ENCODE peak calls at places on chromosomes 2 and 18, in seven cellular contexts. T is body of pancreas; L is HCT116; Z is choroid plexus epithelial cell; O is CD4-positive, alpha-beta T cell; C is colonic mucosa; U is fibroblast of villous mesenchyme. X is an unnamed sample.

GRCh38 chr2:63347361-63347760 is 240.9 kb downstream of the WDPCP start:
- DNase-seq in T (no peak), L (no peak), Z (no peak), O (no peak), C (no peak), U (no peak), X (no peak)

GRCh38 chr2:118291481-118291880 is 203.2 kb downstream of the INSIG2 start:
- DNase-seq in T (no peak), L (no peak), Z (no peak), O (no peak), C (no peak), U (no peak), X (no peak)

GRCh38 chr18:39841133-39842041 is 2113.6 kb upstream of the PIK3C3 start:
- DNase-seq in T (peak), L (peak), Z (peak), O (no peak), C (peak), U (peak), X (peak)

GRCh38 chr2:46175409-46175808 is 121.8 kb upstream of the EPAS1 start:
- DNase-seq in T (no peak), L (no peak), Z (peak), O (no peak), C (no peak), U (peak), X (no peak)

GRCh38 chr2:197170137-197170682 is 140.4 kb downstream of the ANKRD44 start:
- DNase-seq in T (no peak), L (no peak), Z (no peak), O (no peak), C (no peak), U (no peak), X (no peak)

GRCh38 chr2:180040146-180040925 is 33.2 kb upstream of the CWC22 start:
- DNase-seq in T (no peak), L (no peak), Z (peak), O (no peak), C (no peak), U (peak), X (no peak)

GRCh38 chr2:170836027-170836426 is 19.3 kb downstream of the GAD1 start:
- DNase-seq in T (no peak), L (no peak), Z (no peak), O (no peak), C (no peak), U (no peak), X (no peak)

GRCh38 chr18:79982736-79983135 is 5.6 kb downstream of the TXNL4A start:
- DNase-seq in T (no peak), L (no peak), Z (peak), O (no peak), C (no peak), U (no peak), X (no peak)

GRCh38 chr2:126803422-126803775 is 95.3 kb upstream of the TEX51 start:
- DNase-seq in T (no peak), L (no peak), Z (no peak), O (no peak), C (no peak), U (no peak), X (no peak)

GRCh38 chr2:20450201-20451108 is 3.6 kb downstream of the RHOB start:
- DNase-seq in T (peak), L (no peak), Z (peak), O (no peak), C (peak), U (peak), X (peak)

GRCh38 chr2:200252661-200253067 is 53.8 kb upstream of the SPATS2L start:
- DNase-seq in T (peak), L (no peak), Z (peak), O (no peak), C (no peak), U (peak), X (no peak)

GRCh38 chr2:45244928-45245327 is 235.7 kb upstream of the SIX2 start:
- DNase-seq in T (no peak), L (no peak), Z (peak), O (no peak), C (no peak), U (no peak), X (no peak)

GRCh38 chr18:58991127-58991798 is 126.6 kb downstream of the ZNF532 start:
- DNase-seq in T (no peak), L (no peak), Z (no peak), O (no peak), C (no peak), U (peak), X (no peak)

GRCh38 chr2:225788571-225788970 is 389.1 kb downstream of the NYAP2 start:
- DNase-seq in T (no peak), L (no peak), Z (no peak), O (no peak), C (no peak), U (peak), X (no peak)

GRCh38 chr18:79943608-79944125 is 7.8 kb downstream of the SLC66A2 start:
- DNase-seq in T (no peak), L (no peak), Z (no peak), O (no peak), C (peak), U (no peak), X (no peak)

GRCh38 chr2:61359058-61359457 is 111.8 kb downstream of the USP34 start:
- DNase-seq in T (no peak), L (no peak), Z (no peak), O (no peak), C (no peak), U (no peak), X (no peak)

GRCh38 chr2:50614056-50614455 is 417.9 kb downstream of the NRXN1 start:
- DNase-seq in T (no peak), L (no peak), Z (peak), O (no peak), C (no peak), U (no peak), X (no peak)

GRCh38 chr2:28951910-28952805 is 28.9 kb upstream of the TOGARAM2 start:
- DNase-seq in T (no peak), L (no peak), Z (peak), O (no peak), C (no peak), U (peak), X (no peak)

GRCh38 chr2:209470466-209470865 is 46.6 kb downstream of the MAP2 start:
- DNase-seq in T (no peak), L (no peak), Z (no peak), O (no peak), C (no peak), U (no peak), X (no peak)

GRCh38 chr2:27255660-27256059 is 7.2 kb downstream of the SLC30A3 start:
- DNase-seq in T (no peak), L (no peak), Z (peak), O (no peak), C (no peak), U (no peak), X (no peak)

GRCh38 chr2:47519604-47520301 is 116.8 kb downstream of the MSH2 start:
- DNase-seq in T (no peak), L (no peak), Z (no peak), O (no peak), C (no peak), U (no peak), X (no peak)

GRCh38 chr2:82340578-82341053 is 2036.1 kb upstream of the LRRTM1 start:
- DNase-seq in T (no peak), L (no peak), Z (peak), O (no peak), C (no peak), U (no peak), X (no peak)

GRCh38 chr2:69583434-69583833 is 60.1 kb downstream of the AAK1 start:
- DNase-seq in T (no peak), L (no peak), Z (no peak), O (no peak), C (no peak), U (no peak), X (no peak)

GRCh38 chr18:48065601-48065995 is 135.1 kb upstream of the SMAD2 start:
- DNase-seq in T (no peak), L (no peak), Z (no peak), O (no peak), C (no peak), U (no peak), X (no peak)

DNA sequence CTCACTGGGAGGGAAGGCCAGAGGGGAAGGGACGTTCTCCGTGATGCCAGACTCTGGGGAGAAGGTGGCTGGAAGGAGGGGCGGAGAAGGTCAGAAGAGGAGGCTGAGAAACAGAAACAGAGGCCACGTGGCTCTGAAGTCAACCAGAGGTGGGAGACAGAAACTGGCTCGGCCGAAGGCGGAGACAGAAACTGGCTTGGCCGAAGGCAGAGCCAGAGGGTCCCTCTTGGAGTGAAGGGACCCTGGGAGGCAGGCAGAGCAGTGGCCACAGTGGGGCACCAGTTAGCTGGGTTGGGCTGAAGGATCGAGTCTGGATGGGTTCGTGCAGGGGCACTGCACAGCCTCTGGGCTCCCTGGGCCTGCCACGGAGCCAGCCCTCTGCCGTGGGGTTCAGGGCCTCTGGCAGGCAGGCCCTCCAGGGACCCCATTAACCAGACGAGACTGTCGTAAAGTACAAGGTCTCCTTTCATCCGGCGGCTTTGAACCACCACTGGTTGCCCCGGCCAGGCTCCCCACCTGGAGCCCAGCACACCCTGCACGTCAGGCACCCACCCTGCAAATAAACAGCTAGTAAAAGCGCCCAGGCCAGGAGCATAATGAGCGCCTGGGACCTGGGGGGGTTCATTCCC is 218.8 kb downstream of the DYSF start:
- DNase-seq in T (peak), L (no peak), Z (no peak), O (no peak), C (peak), U (no peak), X (no peak)
- TF ChIP-seq CTCF in T (no peak), L (no peak), Z (peak), O (no peak), C (no peak), U (peak), X (no peak)

GRCh38 chr2:241274127-241274526 is 41.3 kb downstream of the HDLBP start:
- DNase-seq in T (peak), L (no peak), Z (no peak), O (no peak), C (no peak), U (no peak), X (no peak)

GRCh38 chr2:241272722-241273551 is 42.5 kb downstream of the HDLBP start:
- DNase-seq in T (peak), L (no peak), Z (peak), O (peak), C (peak), U (peak), X (peak)

GRCh38 chr2:241271641-241272297 is 43.7 kb downstream of the HDLBP start:
- DNase-seq in T (peak), L (peak), Z (peak), O (peak), C (peak), U (peak), X (peak)

GRCh38 chr2:241272298-241272721 is 43.2 kb downstream of the HDLBP start:
- DNase-seq in T (peak), L (no peak), Z (no peak), O (no peak), C (peak), U (peak), X (peak)

DNA sequence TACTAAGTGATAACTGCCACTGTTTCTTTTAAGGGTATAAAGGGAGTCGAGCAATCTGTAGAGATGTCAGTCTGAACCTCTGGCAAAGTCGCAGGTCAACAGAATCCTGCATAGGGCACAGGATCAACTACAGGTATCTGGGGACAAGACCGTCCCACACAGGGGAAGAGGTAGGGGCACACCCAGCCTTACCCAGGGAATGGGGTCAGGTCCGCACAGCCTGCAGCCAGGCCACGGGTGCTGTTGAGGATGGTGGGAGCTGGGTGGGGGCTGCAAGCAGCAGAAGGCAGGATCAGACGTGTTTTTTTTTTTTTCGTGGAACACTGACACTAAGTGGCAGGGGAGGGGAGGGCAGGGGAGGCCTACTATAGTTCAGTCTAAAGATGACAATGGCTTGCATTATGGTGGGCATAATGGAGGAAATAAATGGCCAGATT is 41.9 kb downstream of the HDLBP start:
- DNase-seq in T (no peak), L (no peak), Z (no peak), O (no peak), C (no peak), U (no peak), X (peak)
- TF ChIP-seq CTCF in T (no peak), L (no peak), Z (no peak), O (no peak), C (no peak), U (no peak), X (no peak)

GRCh38 chr18:32380559-32380958 is 90.1 kb downstream of the GAREM1 start:
- DNase-seq in T (no peak), L (no peak), Z (peak), O (no peak), C (no peak), U (no peak), X (no peak)
- TF ChIP-seq CTCF in T (no peak), L (peak), Z (peak), O (no peak), C (no peak), U (no peak), X (no peak)

GRCh38 chr18:31511098-31511497 is 13.1 kb downstream of the DSG2 start:
- DNase-seq in T (no peak), L (no peak), Z (no peak), O (no peak), C (no peak), U (no peak), X (no peak)
- TF ChIP-seq CTCF in T (no peak), L (peak), Z (no peak), O (no peak), C (no peak), U (peak), X (no peak)

GRCh38 chr2:101770672-101771071 is 73.2 kb downstream of the MAP4K4 start:
- DNase-seq in T (no peak), L (peak), Z (peak), O (no peak), C (peak), U (peak), X (peak)
- TF ChIP-seq CTCF in T (peak), L (peak), Z (peak), O (no peak), C (peak), U (peak), X (peak)

DNA sequence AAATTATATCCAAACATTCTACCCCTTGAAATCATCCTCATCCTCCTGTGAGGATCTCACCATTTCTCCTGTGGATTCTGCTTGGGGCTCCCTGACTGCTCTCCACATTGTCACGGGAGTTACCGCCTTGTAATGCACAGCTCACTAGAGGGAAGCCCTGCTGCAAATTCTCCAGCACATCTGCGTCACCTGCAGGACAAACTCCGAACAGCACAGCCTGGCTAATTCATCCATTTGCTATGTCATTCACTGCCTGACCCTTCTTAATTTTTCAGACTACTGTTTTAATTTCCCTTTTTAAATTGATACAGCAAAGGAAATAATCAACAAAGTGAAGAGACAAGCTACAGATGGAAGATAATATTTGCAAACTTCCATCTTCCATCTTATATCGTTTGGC is 627.4 kb downstream of the FBXO15 start:
- DNase-seq in T (no peak), L (no peak), Z (peak), O (no peak), C (no peak), U (no peak), X (peak)
- TF ChIP-seq CTCF in T (no peak), L (no peak), Z (peak), O (no peak), C (no peak), U (peak), X (peak)

DNA sequence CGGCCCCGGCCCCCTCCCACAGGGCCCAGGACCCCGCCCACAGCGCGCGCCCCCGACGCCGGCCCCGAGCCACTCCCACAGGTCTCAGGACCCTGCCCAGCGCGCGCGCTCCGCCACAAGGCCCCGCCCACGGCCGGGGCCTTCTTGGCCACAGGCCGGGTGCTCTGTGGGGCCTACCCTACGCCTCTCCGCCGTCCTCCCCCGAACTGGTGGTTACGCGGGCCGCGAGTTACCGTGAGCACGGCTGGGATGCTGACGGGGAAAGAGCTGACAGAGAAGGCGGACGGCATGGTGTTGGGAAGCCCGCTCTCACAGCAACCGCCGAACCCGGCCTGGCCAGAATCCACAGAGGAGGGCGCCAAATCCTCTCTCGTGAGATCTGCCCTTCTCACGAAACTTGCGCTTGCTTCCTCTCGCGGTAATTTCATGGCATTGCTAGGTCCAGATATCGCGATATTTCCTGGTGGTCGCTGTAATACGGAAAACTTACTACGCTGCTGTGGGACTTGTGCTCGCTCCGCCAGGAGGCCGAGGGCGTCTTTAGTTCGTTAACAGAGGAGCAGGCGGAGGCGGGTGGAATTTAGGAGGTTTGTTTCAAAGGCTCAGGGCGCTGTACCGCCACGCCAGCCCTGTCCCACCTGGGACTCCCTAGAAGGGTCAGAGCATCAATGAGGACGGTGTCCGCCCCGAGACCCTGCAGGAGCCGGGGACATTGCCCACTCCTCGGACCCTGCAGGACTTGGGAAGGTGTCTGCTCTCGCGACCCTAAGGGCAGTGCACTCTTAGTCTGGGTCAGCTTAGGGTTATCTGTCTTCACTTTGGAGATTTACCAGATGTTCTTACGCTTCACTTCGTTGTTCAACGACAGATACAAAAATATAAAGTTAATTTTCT is at the start of gene TMEM18:
- DNase-seq in T (peak), L (peak), Z (peak), O (peak), C (peak), U (peak), X (peak)
- TF ChIP-seq CTCF in T (peak), L (peak), Z (peak), O (peak), C (no peak), U (peak), X (peak)

GRCh38 chr2:95664086-95664441 is 72.3 kb downstream of the TRIM43 start:
- DNase-seq in T (no peak), L (no peak), Z (no peak), O (no peak), C (no peak), U (no peak), X (no peak)

GRCh38 chr2:95669441-95669994 is 77.7 kb downstream of the TRIM43 start:
- DNase-seq in T (no peak), L (no peak), Z (peak), O (no peak), C (no peak), U (no peak), X (no peak)

GRCh38 chr2:95670167-95670566 is 78.4 kb downstream of the TRIM43 start:
- DNase-seq in T (no peak), L (no peak), Z (no peak), O (no peak), C (no peak), U (peak), X (no peak)

GRCh38 chr2:95670686-95671085 is 78.9 kb downstream of the TRIM43 start:
- DNase-seq in T (no peak), L (no peak), Z (no peak), O (no peak), C (no peak), U (no peak), X (no peak)

DNA sequence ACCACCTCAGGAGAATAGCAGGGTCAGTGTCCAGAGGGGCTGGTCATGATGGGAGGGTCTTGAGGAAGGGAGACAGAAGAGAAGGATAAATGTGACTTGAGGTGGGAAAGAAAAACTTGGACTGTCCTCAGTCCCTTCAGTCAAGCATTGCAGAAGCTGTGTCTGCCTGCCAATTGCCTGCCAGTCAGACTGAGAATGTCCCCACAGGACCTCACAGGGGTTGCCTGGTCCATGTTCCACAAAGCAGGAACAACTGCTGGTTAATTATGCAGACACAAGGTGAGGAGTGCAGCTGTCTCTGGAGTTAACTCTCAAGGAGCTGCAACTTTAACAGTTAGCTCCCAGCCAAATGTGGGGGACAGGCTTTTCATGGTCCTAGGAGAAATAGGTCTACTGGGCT is 75.7 kb downstream of the TRIM43 start:
- DNase-seq in T (no peak), L (no peak), Z (no peak), O (no peak), C (no peak), U (no peak), X (no peak)
- TF ChIP-seq CTCF in T (no peak), L (no peak), Z (no peak), O (no peak), C (no peak), U (no peak), X (no peak)